ENCODE peak calls at places on chromosomes 13 and 19, in ten cellular contexts. P, J, D, K, B, T, I, M, S and A are unnamed samples.
A peak's percentile ranks its signal among the peaks of the same experiment; 100 is the strongest.

GRCh38 chr13:109586509-109587346 is 199.7 kb downstream of the IRS2 start:
- DNase-seq in B (no peak), T (peak; percentile 37), S (no peak), M (no peak), P (no peak), I (no peak), D (no peak), K (no peak), J (no peak), A (no peak)

GRCh38 chr19:46205183-46205984 is 24.2 kb upstream of the IGFL1 start:
- DNase-seq in P (no peak), T (no peak), J (no peak), I (no peak), K (no peak), S (no peak), M (no peak), B (no peak), D (no peak), A (no peak)

GRCh38 chr19:19068659-19069509 is 5.1 kb downstream of the SLC25A42 start:
- DNase-seq in M (no peak), S (no peak), B (no peak), J (no peak), I (no peak), K (no peak), P (no peak), T (no peak), D (no peak), A (no peak)

GRCh38 chr13:76737526-76737925 is 148.7 kb downstream of the KCTD12 start:
- DNase-seq in I (no peak), T (no peak), M (no peak), S (no peak), D (no peak), B (no peak), J (no peak), P (no peak), K (no peak), A (no peak)

GRCh38 chr13:23159205-23159586 is 21.6 kb upstream of the SGCG start:
- DNase-seq in J (no peak), B (no peak), D (no peak), K (peak; percentile 33), M (peak; percentile 25), P (no peak), I (no peak), T (no peak), S (peak; percentile 73), A (no peak)

GRCh38 chr19:56347163-56347778 is 32.6 kb upstream of the ZSCAN5A start:
- DNase-seq in K (no peak), M (no peak), I (no peak), J (no peak), B (no peak), T (no peak), D (no peak), S (no peak), P (no peak), A (no peak)

GRCh38 chr19:51808333-51808986 is 13.5 kb downstream of the FPR3 start:
- DNase-seq in J (no peak), M (peak; percentile 4), K (no peak), B (no peak), S (no peak), T (no peak), D (no peak), I (no peak), P (no peak), A (no peak)

GRCh38 chr19:2047449-2048103 is 3.5 kb downstream of the MKNK2 start:
- DNase-seq in T (peak; percentile 55), P (no peak), B (no peak), M (no peak), D (no peak), J (no peak), S (no peak), I (peak; percentile 86), K (no peak), A (no peak)

GRCh38 chr19:3366104-3366760 is at the start of gene NFIC:
- DNase-seq in I (peak; percentile 94), M (no peak), J (peak; percentile 45), P (peak; percentile 51), S (no peak), K (peak; percentile 84), D (no peak), B (no peak), T (peak; percentile 47), A (peak; percentile 27)

GRCh38 chr19:40219721-40220276 is 1.6 kb upstream of the TTC9B start:
- DNase-seq in P (peak; percentile 76), M (peak; percentile 90), T (peak; percentile 66), B (no peak), J (no peak), I (no peak), K (no peak), S (no peak), D (no peak), A (no peak)

GRCh38 chr13:113043001-113043630 is 62.5 kb upstream of the F7 start:
- DNase-seq in P (no peak), K (no peak), S (no peak), T (no peak), D (no peak), I (no peak), B (no peak), J (no peak), M (no peak), A (no peak)

GRCh38 chr19:8578642-8579265 is 1.5 kb upstream of the MYO1F start:
- DNase-seq in D (no peak), I (peak; percentile 82), K (peak; percentile 78), M (peak; percentile 14), T (peak; percentile 63), J (peak; percentile 88), S (peak; percentile 88), P (peak; percentile 47), B (peak; percentile 63), A (peak; percentile 82)

GRCh38 chr13:78826312-78826711 is 167.4 kb upstream of the OBI1 start:
- DNase-seq in M (no peak), S (no peak), P (no peak), T (no peak), I (no peak), K (no peak), B (no peak), D (no peak), J (no peak), A (no peak)

GRCh38 chr13:91058066-91058465 is 289.4 kb upstream of the MIR17HG start:
- DNase-seq in K (no peak), D (no peak), B (no peak), T (no peak), P (no peak), J (no peak), S (no peak), M (peak; percentile 28), I (no peak), A (no peak)

GRCh38 chr13:90717451-90717936 is 630.0 kb upstream of the MIR17HG start:
- DNase-seq in M (peak; percentile 78), J (no peak), T (peak; percentile 5), D (peak; percentile 77), K (no peak), S (no peak), B (no peak), P (peak; percentile 22), I (no peak), A (no peak)

GRCh38 chr13:61045197-61045596 is 370.5 kb downstream of the PCDH20 start:
- DNase-seq in M (peak; percentile 41), K (no peak), B (no peak), D (no peak), T (no peak), I (no peak), S (no peak), P (no peak), J (no peak), A (no peak)

GRCh38 chr13:39401091-39401647 is 201.8 kb downstream of the LHFPL6 start:
- DNase-seq in J (no peak), K (no peak), M (peak; percentile 3), I (no peak), T (no peak), P (no peak), B (no peak), S (no peak), D (no peak), A (no peak)

GRCh38 chr13:44052843-44053607 is 173.3 kb downstream of the LACC1 start:
- DNase-seq in K (peak; percentile 24), P (no peak), D (no peak), I (peak; percentile 62), B (no peak), S (peak; percentile 41), M (peak; percentile 34), J (no peak), T (no peak), A (no peak)
- TF ChIP-seq CTCF in K (no peak), P (no peak), D (peak; percentile 13), I (no peak), B (no peak), S (no peak), M (no peak), J (no peak), T (no peak), A (no peak)

DNA sequence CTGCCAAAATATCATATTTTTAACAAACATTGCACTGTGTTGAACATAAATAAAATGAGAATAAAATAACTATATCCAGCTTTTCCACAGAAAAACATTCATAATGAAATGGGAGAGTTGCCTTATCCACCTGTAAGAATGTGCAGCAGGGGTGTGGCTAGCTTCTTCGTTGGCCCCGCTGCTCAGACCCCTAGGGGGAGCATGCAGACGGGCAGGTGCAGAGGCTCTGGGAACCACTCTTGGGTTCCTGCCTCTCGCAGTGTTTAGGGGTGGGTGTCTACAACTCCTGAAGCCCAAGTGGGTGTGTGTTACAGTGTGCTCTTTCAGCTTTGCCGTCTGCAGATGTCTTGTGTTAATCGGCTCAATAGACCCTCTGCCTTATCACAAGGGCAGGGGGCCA is 121.7 kb downstream of the SLITRK5 start:
- DNase-seq in M (no peak), I (no peak), D (no peak), K (no peak), J (no peak), T (no peak), S (no peak), P (no peak), B (no peak), A (no peak)
- TF ChIP-seq CTCF in M (no peak), I (no peak), D (no peak), K (no peak), J (no peak), T (no peak), S (no peak), P (no peak), B (no peak), A (no peak)

GRCh38 chr19:47752440-47753211 is 7.3 kb downstream of the NOP53 start:
- DNase-seq in S (no peak), K (no peak), T (no peak), P (no peak), D (no peak), M (no peak), B (no peak), J (no peak), I (no peak), A (no peak)
- TF ChIP-seq CTCF in S (no peak), K (no peak), T (no peak), P (no peak), D (no peak), M (no peak), B (no peak), J (no peak), I (no peak), A (no peak)

DNA sequence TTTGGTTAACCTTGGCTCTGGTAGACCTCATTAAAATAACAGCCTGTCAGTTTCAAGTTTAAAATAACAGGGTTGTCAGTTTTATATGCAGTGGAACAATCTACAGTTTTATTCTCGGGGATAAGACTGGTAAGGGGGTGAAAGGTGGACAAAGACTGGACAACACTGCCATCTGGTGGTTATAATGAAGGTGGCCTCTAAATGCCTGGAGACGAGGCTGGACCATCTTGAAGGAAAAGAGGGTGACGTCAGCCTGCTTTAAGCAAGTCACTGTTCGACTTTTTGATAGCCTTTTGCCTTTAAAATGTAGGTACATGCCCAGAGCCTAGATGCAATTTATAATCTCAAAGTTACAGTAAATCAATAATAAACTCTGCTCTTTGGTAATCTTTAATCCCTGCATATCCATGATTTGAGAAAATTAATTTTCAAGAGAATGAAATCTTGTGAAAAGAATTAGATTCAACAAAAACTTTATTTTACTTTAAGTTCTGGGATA is 117.0 kb downstream of the DCT start:
- DNase-seq in J (peak; percentile 45), I (peak; percentile 82), D (peak; percentile 38), P (peak; percentile 68), T (peak; percentile 42), K (no peak), B (no peak), M (peak; percentile 78), S (peak; percentile 68), A (peak; percentile 26)
- TF ChIP-seq CTCF in J (peak; percentile 90), I (peak; percentile 82), D (peak; percentile 73), P (no peak), T (peak; percentile 92), K (peak; percentile 89), B (peak; percentile 85), M (peak; percentile 72), S (peak; percentile 90), A (peak; percentile 93)